ENCODE peak calls at places on chromosomes 1 and 21, in five cellular contexts. One of them, this sample, is unnamed.

GRCh38 chr21:35190201-35190701 is 141.1 kb upstream of the RUNX1 start:
- DNase-seq in osteoblast: no peak
- DNase-seq in colonic mucosa: no peak
- DNase-seq in PC-3: peak; percentile 45
- DNase-seq in CD8-positive, alpha-beta memory T cell: no peak
- DNase-seq in this sample: no peak

GRCh38 chr1:206658264-206658980 is 23.1 kb downstream of the DYRK3 start:
- DNase-seq in colonic mucosa: no peak
- DNase-seq in CD8-positive, alpha-beta memory T cell: peak; percentile 40
- DNase-seq in PC-3: no peak
- DNase-seq in osteoblast: peak; percentile 88
- DNase-seq in this sample: no peak

GRCh38 chr21:17089121-17089520 is 423.7 kb upstream of the CXADR start:
- DNase-seq in osteoblast: no peak
- DNase-seq in colonic mucosa: no peak
- DNase-seq in PC-3: peak; percentile 6
- DNase-seq in CD8-positive, alpha-beta memory T cell: no peak
- DNase-seq in this sample: no peak

GRCh38 chr1:94254073-94254810 is 16.9 kb upstream of the ARHGAP29 start:
- DNase-seq in CD8-positive, alpha-beta memory T cell: no peak
- DNase-seq in colonic mucosa: no peak
- DNase-seq in osteoblast: peak; percentile 87
- DNase-seq in PC-3: peak; percentile 93
- DNase-seq in this sample: no peak

GRCh38 chr1:117611121-117611601 is 5.3 kb downstream of the TENT5C start:
- DNase-seq in osteoblast: no peak
- DNase-seq in PC-3: no peak
- DNase-seq in colonic mucosa: no peak
- DNase-seq in CD8-positive, alpha-beta memory T cell: no peak
- DNase-seq in this sample: no peak

GRCh38 chr1:214289574-214290272 is 8.8 kb downstream of the SMYD2 start:
- DNase-seq in PC-3: no peak
- DNase-seq in colonic mucosa: no peak
- DNase-seq in osteoblast: no peak
- DNase-seq in CD8-positive, alpha-beta memory T cell: no peak
- DNase-seq in this sample: no peak

GRCh38 chr1:18109756-18110597 is 2.4 kb downstream of the IGSF21 start:
- DNase-seq in colonic mucosa: peak; percentile 81
- DNase-seq in CD8-positive, alpha-beta memory T cell: no peak
- DNase-seq in PC-3: no peak
- DNase-seq in osteoblast: peak; percentile 85
- DNase-seq in this sample: peak; percentile 37

GRCh38 chr1:23194119-23194984 is 22.9 kb downstream of the HTR1D start:
- DNase-seq in osteoblast: peak; percentile 94
- DNase-seq in colonic mucosa: no peak
- DNase-seq in PC-3: peak; percentile 77
- DNase-seq in CD8-positive, alpha-beta memory T cell: no peak
- DNase-seq in this sample: no peak

GRCh38 chr1:53737648-53738204 is 1.2 kb downstream of the GLIS1 start:
- DNase-seq in colonic mucosa: no peak
- DNase-seq in CD8-positive, alpha-beta memory T cell: no peak
- DNase-seq in osteoblast: peak; percentile 23
- DNase-seq in PC-3: no peak
- DNase-seq in this sample: no peak

GRCh38 chr1:153488731-153489130 is 28.3 kb upstream of the S100A7 start:
- DNase-seq in osteoblast: peak; percentile 83
- DNase-seq in colonic mucosa: no peak
- DNase-seq in PC-3: no peak
- DNase-seq in CD8-positive, alpha-beta memory T cell: no peak
- DNase-seq in this sample: no peak

GRCh38 chr1:184002071-184002470 is 35.5 kb downstream of the COLGALT2 start:
- DNase-seq in osteoblast: peak; percentile 77
- DNase-seq in CD8-positive, alpha-beta memory T cell: no peak
- DNase-seq in colonic mucosa: no peak
- DNase-seq in PC-3: peak; percentile 84
- DNase-seq in this sample: peak; percentile 60

GRCh38 chr1:178307264-178307663 is 189.5 kb downstream of the CLEC20A start:
- DNase-seq in osteoblast: no peak
- DNase-seq in PC-3: no peak
- DNase-seq in colonic mucosa: no peak
- DNase-seq in CD8-positive, alpha-beta memory T cell: no peak
- DNase-seq in this sample: no peak

GRCh38 chr1:245298781-245299180 is 144.0 kb downstream of the KIF26B start:
- DNase-seq in PC-3: no peak
- DNase-seq in osteoblast: peak; percentile 72
- DNase-seq in CD8-positive, alpha-beta memory T cell: no peak
- DNase-seq in colonic mucosa: no peak
- DNase-seq in this sample: no peak

GRCh38 chr1:181175955-181176354 is 87.5 kb downstream of the IER5 start:
- DNase-seq in colonic mucosa: no peak
- DNase-seq in PC-3: no peak
- DNase-seq in CD8-positive, alpha-beta memory T cell: no peak
- DNase-seq in osteoblast: no peak
- DNase-seq in this sample: no peak

GRCh38 chr21:27839512-27840115 is 872.7 kb upstream of the ADAMTS5 start:
- DNase-seq in CD8-positive, alpha-beta memory T cell: no peak
- DNase-seq in PC-3: peak; percentile 14
- DNase-seq in colonic mucosa: no peak
- DNase-seq in osteoblast: no peak
- DNase-seq in this sample: no peak

GRCh38 chr1:20732588-20733360 is at the start of gene SH2D5:
- DNase-seq in colonic mucosa: peak; percentile 70
- DNase-seq in CD8-positive, alpha-beta memory T cell: peak; percentile 53
- DNase-seq in osteoblast: peak; percentile 99
- DNase-seq in PC-3: peak; percentile 99
- DNase-seq in this sample: no peak
- H3K27ac ChIP-seq in colonic mucosa: no peak within 1 kb of the TSS
- H3K27ac ChIP-seq in CD8-positive, alpha-beta memory T cell: no peak within 1 kb of the TSS
- H3K27ac ChIP-seq in osteoblast: peak within 1 kb of the TSS; percentile 85
- H3K27ac ChIP-seq in PC-3: peak within 1 kb of the TSS; percentile 97
- H3K27ac ChIP-seq in this sample: no peak within 1 kb of the TSS

GRCh38 chr1:150528997-150529396 is 13.4 kb downstream of the FALEC start:
- DNase-seq in colonic mucosa: no peak
- DNase-seq in PC-3: no peak
- DNase-seq in CD8-positive, alpha-beta memory T cell: no peak
- DNase-seq in osteoblast: no peak
- DNase-seq in this sample: no peak

GRCh38 chr1:150525348-150525747 is 9.8 kb downstream of the FALEC start:
- DNase-seq in CD8-positive, alpha-beta memory T cell: no peak
- DNase-seq in PC-3: no peak
- DNase-seq in colonic mucosa: no peak
- DNase-seq in osteoblast: no peak
- DNase-seq in this sample: no peak

GRCh38 chr1:150532860-150533259 is 16.3 kb upstream of the ADAMTSL4 start:
- DNase-seq in colonic mucosa: no peak
- DNase-seq in osteoblast: no peak
- DNase-seq in PC-3: no peak
- DNase-seq in CD8-positive, alpha-beta memory T cell: no peak
- DNase-seq in this sample: no peak

GRCh38 chr1:150530491-150531159 is 15.1 kb downstream of the FALEC start:
- DNase-seq in PC-3: no peak
- DNase-seq in osteoblast: no peak
- DNase-seq in CD8-positive, alpha-beta memory T cell: no peak
- DNase-seq in colonic mucosa: no peak
- DNase-seq in this sample: no peak

GRCh38 chr1:150528196-150528595 is 12.6 kb downstream of the FALEC start:
- DNase-seq in colonic mucosa: no peak
- DNase-seq in CD8-positive, alpha-beta memory T cell: no peak
- DNase-seq in osteoblast: peak; percentile 90
- DNase-seq in PC-3: peak; percentile 46
- DNase-seq in this sample: no peak
- H3K27ac ChIP-seq in colonic mucosa: no peak overlapping the region
- H3K27ac ChIP-seq in CD8-positive, alpha-beta memory T cell: no peak overlapping the region
- H3K27ac ChIP-seq in osteoblast: peak overlapping the region; percentile 83
- H3K27ac ChIP-seq in PC-3: no peak overlapping the region
- H3K27ac ChIP-seq in this sample: no peak overlapping the region

DNA sequence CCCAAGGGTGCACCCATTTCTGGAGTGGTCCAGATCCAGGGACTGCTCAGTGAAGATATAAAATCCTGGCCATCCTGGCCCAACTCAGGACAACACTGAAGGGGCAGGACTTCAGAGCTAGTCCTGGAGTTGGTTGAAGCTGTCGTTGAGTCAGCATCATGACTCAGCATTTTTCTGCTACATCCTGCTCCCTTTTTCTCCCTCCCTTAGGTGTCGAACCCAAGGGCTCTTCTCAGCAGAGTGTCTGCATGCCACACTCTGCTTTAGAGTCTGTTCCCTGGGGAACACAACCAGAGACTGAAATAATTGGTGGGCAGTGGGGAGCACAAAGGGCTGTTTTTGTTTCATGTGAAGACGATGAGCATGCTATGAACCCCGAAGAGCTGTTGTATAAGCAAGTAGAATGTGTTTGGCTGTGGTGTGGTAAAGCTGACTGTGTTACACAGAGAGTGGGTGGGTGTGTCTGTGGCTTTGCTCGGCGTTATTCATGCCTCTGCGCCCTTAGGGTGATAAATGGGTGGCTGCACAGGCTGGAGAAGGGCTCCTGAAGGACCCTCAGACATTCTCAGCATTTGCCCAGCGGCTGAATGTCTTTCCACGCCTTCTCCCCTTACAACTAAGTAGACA is 167.2 kb downstream of the CYYR1 start:
- DNase-seq in CD8-positive, alpha-beta memory T cell: no peak
- DNase-seq in colonic mucosa: no peak
- DNase-seq in PC-3: peak; percentile 88
- DNase-seq in osteoblast: peak; percentile 58
- DNase-seq in this sample: no peak
- H3K27ac ChIP-seq in CD8-positive, alpha-beta memory T cell: no peak overlapping the region
- H3K27ac ChIP-seq in colonic mucosa: no peak overlapping the region
- H3K27ac ChIP-seq in PC-3: peak overlapping the region; percentile 75
- H3K27ac ChIP-seq in osteoblast: peak overlapping the region; percentile 0
- H3K27ac ChIP-seq in this sample: no peak overlapping the region

DNA sequence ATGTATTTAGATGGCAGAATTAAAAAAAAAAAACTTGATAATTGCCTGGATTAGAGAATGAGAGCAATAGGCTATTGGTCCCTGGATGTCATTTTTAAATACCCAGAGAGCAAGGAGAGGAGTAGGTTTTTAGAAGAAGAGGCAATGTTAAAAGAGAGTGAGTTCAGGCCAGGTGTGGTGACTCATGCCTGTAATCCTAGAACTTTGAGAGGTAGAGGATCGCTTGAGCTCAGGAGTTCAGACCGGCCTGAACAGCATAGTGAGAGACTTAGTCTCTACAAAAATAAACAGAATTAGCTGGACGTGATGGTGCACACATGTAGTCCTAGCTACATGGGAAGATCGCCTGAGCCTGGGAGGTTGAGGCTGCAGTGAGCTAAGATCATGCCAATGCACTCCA is 15.9 kb upstream of the MUTYH start:
- DNase-seq in PC-3: peak; percentile 73
- DNase-seq in CD8-positive, alpha-beta memory T cell: no peak
- DNase-seq in osteoblast: no peak
- DNase-seq in colonic mucosa: no peak
- DNase-seq in this sample: no peak
- H3K27ac ChIP-seq in PC-3: peak overlapping the region; percentile 22
- H3K27ac ChIP-seq in CD8-positive, alpha-beta memory T cell: no peak overlapping the region
- H3K27ac ChIP-seq in osteoblast: no peak overlapping the region
- H3K27ac ChIP-seq in colonic mucosa: no peak overlapping the region
- H3K27ac ChIP-seq in this sample: no peak overlapping the region

GRCh38 chr1:222457084-222457483 is 90.8 kb downstream of the HHIPL2 start:
- DNase-seq in osteoblast: no peak
- DNase-seq in colonic mucosa: no peak
- DNase-seq in CD8-positive, alpha-beta memory T cell: no peak
- DNase-seq in PC-3: no peak
- DNase-seq in this sample: no peak

GRCh38 chr1:222457513-222457912 is 90.4 kb downstream of the HHIPL2 start:
- DNase-seq in colonic mucosa: no peak
- DNase-seq in PC-3: no peak
- DNase-seq in osteoblast: no peak
- DNase-seq in CD8-positive, alpha-beta memory T cell: no peak
- DNase-seq in this sample: no peak

GRCh38 chr1:222455188-222455879 is 92.6 kb downstream of the HHIPL2 start:
- DNase-seq in osteoblast: peak; percentile 92
- DNase-seq in CD8-positive, alpha-beta memory T cell: peak; percentile 67
- DNase-seq in colonic mucosa: peak; percentile 82
- DNase-seq in PC-3: peak; percentile 98
- DNase-seq in this sample: peak; percentile 20

GRCh38 chr1:222454196-222454595 is 93.7 kb downstream of the HHIPL2 start:
- DNase-seq in CD8-positive, alpha-beta memory T cell: no peak
- DNase-seq in PC-3: no peak
- DNase-seq in colonic mucosa: no peak
- DNase-seq in osteoblast: no peak
- DNase-seq in this sample: no peak

DNA sequence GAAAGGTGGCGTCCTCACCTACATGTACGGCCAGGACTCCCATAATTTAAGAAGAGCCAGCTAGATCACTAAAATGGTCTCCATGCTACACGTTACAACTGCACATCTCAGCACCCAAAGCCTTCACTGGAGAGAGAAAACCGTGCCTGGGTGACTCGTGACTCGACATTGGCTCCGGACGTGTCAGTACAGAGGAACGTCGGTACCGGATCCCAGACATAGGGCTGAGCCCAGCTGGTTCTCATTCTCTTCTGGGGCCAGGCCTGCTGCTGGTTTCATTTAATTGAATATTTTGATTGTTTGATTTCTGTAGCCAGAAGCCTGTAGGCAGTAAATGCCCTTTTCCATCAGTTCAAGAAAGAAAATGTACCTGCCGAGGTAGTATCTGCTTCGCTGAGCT is 93.1 kb downstream of the HHIPL2 start:
- DNase-seq in osteoblast: peak; percentile 91
- DNase-seq in colonic mucosa: no peak
- DNase-seq in CD8-positive, alpha-beta memory T cell: no peak
- DNase-seq in PC-3: no peak
- DNase-seq in this sample: no peak
- H3K27ac ChIP-seq in osteoblast: peak overlapping the region; percentile 90
- H3K27ac ChIP-seq in colonic mucosa: no peak overlapping the region
- H3K27ac ChIP-seq in CD8-positive, alpha-beta memory T cell: no peak overlapping the region
- H3K27ac ChIP-seq in PC-3: no peak overlapping the region
- H3K27ac ChIP-seq in this sample: no peak overlapping the region

DNA sequence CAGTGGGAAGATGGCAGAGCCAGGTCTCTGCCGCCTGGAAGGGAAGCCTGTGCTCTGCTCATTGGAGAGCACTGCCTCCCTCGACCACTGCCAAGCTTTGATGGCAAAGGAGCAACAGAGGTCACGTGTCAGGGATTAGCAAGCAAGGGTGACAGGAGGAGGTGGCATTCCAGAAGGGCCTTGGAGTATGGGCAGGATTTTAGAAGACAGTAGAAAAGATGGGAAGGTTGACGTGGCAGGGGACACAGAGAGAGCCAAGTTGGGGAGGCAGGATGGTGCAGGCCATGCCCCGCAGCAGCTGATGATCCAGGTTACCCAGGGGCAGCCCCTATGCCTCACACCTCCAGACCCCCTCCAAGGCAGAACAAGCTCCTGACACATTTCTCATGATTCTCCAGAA is 21.9 kb upstream of the LBR start:
- DNase-seq in PC-3: no peak
- DNase-seq in osteoblast: no peak
- DNase-seq in colonic mucosa: no peak
- DNase-seq in CD8-positive, alpha-beta memory T cell: no peak
- DNase-seq in this sample: no peak
- H3K27ac ChIP-seq in PC-3: peak overlapping the region; percentile 43
- H3K27ac ChIP-seq in osteoblast: no peak overlapping the region
- H3K27ac ChIP-seq in colonic mucosa: peak overlapping the region; percentile 47
- H3K27ac ChIP-seq in CD8-positive, alpha-beta memory T cell: no peak overlapping the region
- H3K27ac ChIP-seq in this sample: no peak overlapping the region